ENCODE peak calls at places on chromosome 19, in five cellular contexts. One of them, this sample, is unnamed.

GRCh38 chr19:22332924-22333323 is 46.7 kb downstream of the ZNF729 start:
- DNase-seq in PC-3: peak; percentile 56
- DNase-seq in fibroblast of lung: no peak
- DNase-seq in neuronal stem cell: no peak
- DNase-seq in PC-9: no peak
- DNase-seq in this sample: no peak

GRCh38 chr19:49113762-49114629 is at the start of gene LIN7B:
- DNase-seq in neuronal stem cell: peak; percentile 71
- DNase-seq in fibroblast of lung: peak; percentile 49
- DNase-seq in PC-9: peak; percentile 85
- DNase-seq in PC-3: peak; percentile 73
- DNase-seq in this sample: peak; percentile 84

GRCh38 chr19:1383014-1383310 is 745 bp upstream of the NDUFS7 start:
- DNase-seq in fibroblast of lung: no peak
- DNase-seq in PC-9: no peak
- DNase-seq in PC-3: no peak
- DNase-seq in neuronal stem cell: no peak
- DNase-seq in this sample: no peak

GRCh38 chr19:46481187-46481586 is 9.8 kb upstream of the PNMA8A start:
- DNase-seq in PC-9: no peak
- DNase-seq in PC-3: no peak
- DNase-seq in fibroblast of lung: peak; percentile 51
- DNase-seq in neuronal stem cell: no peak
- DNase-seq in this sample: no peak

GRCh38 chr19:1102407-1103106 is 1.2 kb upstream of the GPX4 start:
- DNase-seq in neuronal stem cell: no peak
- DNase-seq in PC-9: peak; percentile 84
- DNase-seq in fibroblast of lung: peak; percentile 100
- DNase-seq in PC-3: peak; percentile 96
- DNase-seq in this sample: no peak

GRCh38 chr19:32178841-32179410 is 166.5 kb upstream of the ZNF507 start:
- DNase-seq in PC-3: no peak
- DNase-seq in fibroblast of lung: no peak
- DNase-seq in PC-9: no peak
- DNase-seq in neuronal stem cell: no peak
- DNase-seq in this sample: no peak

GRCh38 chr19:19464339-19465098 is 50.8 kb downstream of the TSSK6 start:
- DNase-seq in PC-3: no peak
- DNase-seq in PC-9: no peak
- DNase-seq in fibroblast of lung: peak; percentile 78
- DNase-seq in neuronal stem cell: peak; percentile 57
- DNase-seq in this sample: peak; percentile 86

GRCh38 chr19:10742494-10742893 is 24.6 kb downstream of the DNM2 start:
- DNase-seq in neuronal stem cell: no peak
- DNase-seq in PC-9: no peak
- DNase-seq in PC-3: no peak
- DNase-seq in fibroblast of lung: no peak
- DNase-seq in this sample: no peak

GRCh38 chr19:1067341-1068103 is 555 bp downstream of the ARHGAP45 start:
- DNase-seq in neuronal stem cell: no peak
- DNase-seq in PC-9: no peak
- DNase-seq in PC-3: no peak
- DNase-seq in fibroblast of lung: no peak
- DNase-seq in this sample: no peak

GRCh38 chr19:16369664-16370576 is 45.3 kb downstream of the KLF2 start:
- DNase-seq in PC-3: no peak
- DNase-seq in fibroblast of lung: no peak
- DNase-seq in PC-9: no peak
- DNase-seq in neuronal stem cell: no peak
- DNase-seq in this sample: no peak

GRCh38 chr19:1852729-1853128 is 4.4 kb upstream of the REXO1 start:
- DNase-seq in PC-3: no peak
- DNase-seq in PC-9: no peak
- DNase-seq in neuronal stem cell: no peak
- DNase-seq in fibroblast of lung: no peak
- DNase-seq in this sample: no peak

GRCh38 chr19:17076539-17076919 is 952 bp downstream of the MYO9B start:
- DNase-seq in PC-3: peak; percentile 31
- DNase-seq in fibroblast of lung: no peak
- DNase-seq in PC-9: no peak
- DNase-seq in neuronal stem cell: no peak
- DNase-seq in this sample: peak; percentile 17

GRCh38 chr19:32437096-32437495 is 31.5 kb downstream of the DPY19L3 start:
- DNase-seq in neuronal stem cell: no peak
- DNase-seq in fibroblast of lung: no peak
- DNase-seq in PC-9: no peak
- DNase-seq in PC-3: no peak
- DNase-seq in this sample: no peak

GRCh38 chr19:1173160-1173844 is 766 bp downstream of the SBNO2 start:
- DNase-seq in PC-3: no peak
- DNase-seq in fibroblast of lung: no peak
- DNase-seq in neuronal stem cell: no peak
- DNase-seq in PC-9: no peak
- DNase-seq in this sample: no peak

GRCh38 chr19:35618857-35619256 is 6.3 kb downstream of the HAUS5 start:
- DNase-seq in neuronal stem cell: no peak
- DNase-seq in fibroblast of lung: no peak
- DNase-seq in PC-3: no peak
- DNase-seq in PC-9: no peak
- DNase-seq in this sample: peak; percentile 50

GRCh38 chr19:15245370-15246197 is 13.3 kb upstream of the EPHX3 start:
- DNase-seq in fibroblast of lung: no peak
- DNase-seq in neuronal stem cell: no peak
- DNase-seq in PC-3: no peak
- DNase-seq in PC-9: no peak
- DNase-seq in this sample: no peak

GRCh38 chr19:4744451-4745170 is 21.0 kb upstream of the DPP9 start:
- DNase-seq in PC-9: no peak
- DNase-seq in neuronal stem cell: no peak
- DNase-seq in fibroblast of lung: peak; percentile 95
- DNase-seq in PC-3: peak; percentile 88
- DNase-seq in this sample: no peak

GRCh38 chr19:12841094-12841493 is 2.8 kb downstream of the MAST1 start:
- DNase-seq in fibroblast of lung: peak; percentile 30
- DNase-seq in PC-3: no peak
- DNase-seq in neuronal stem cell: peak; percentile 96
- DNase-seq in PC-9: peak; percentile 49
- DNase-seq in this sample: peak; percentile 100

GRCh38 chr19:40689339-40690049 is 957 bp downstream of the NUMBL start:
- DNase-seq in neuronal stem cell: no peak
- DNase-seq in fibroblast of lung: peak; percentile 21
- DNase-seq in PC-9: peak; percentile 34
- DNase-seq in PC-3: peak; percentile 7
- DNase-seq in this sample: peak; percentile 47

GRCh38 chr19:33758541-33759013 is 38.1 kb upstream of the KCTD15 start:
- DNase-seq in PC-3: no peak
- DNase-seq in fibroblast of lung: no peak
- DNase-seq in neuronal stem cell: no peak
- DNase-seq in PC-9: no peak
- DNase-seq in this sample: no peak

GRCh38 chr19:53076984-53077383 is 26.2 kb downstream of the ZNF160 start:
- DNase-seq in PC-3: peak; percentile 13
- DNase-seq in neuronal stem cell: peak; percentile 47
- DNase-seq in fibroblast of lung: peak; percentile 55
- DNase-seq in PC-9: no peak
- DNase-seq in this sample: peak; percentile 97

GRCh38 chr19:40756502-40757110 is 5.6 kb downstream of the SNRPA start:
- DNase-seq in PC-3: peak; percentile 51
- DNase-seq in neuronal stem cell: no peak
- DNase-seq in fibroblast of lung: no peak
- DNase-seq in PC-9: no peak
- DNase-seq in this sample: no peak

GRCh38 chr19:18541992-18542935 is 1.1 kb downstream of the FKBP8 start:
- DNase-seq in PC-9: no peak
- DNase-seq in PC-3: no peak
- DNase-seq in neuronal stem cell: no peak
- DNase-seq in fibroblast of lung: no peak
- DNase-seq in this sample: peak; percentile 62

GRCh38 chr19:1264801-1265610 is 4.1 kb upstream of the CIRBP start:
- DNase-seq in PC-3: peak; percentile 90
- DNase-seq in neuronal stem cell: no peak
- DNase-seq in PC-9: peak; percentile 87
- DNase-seq in fibroblast of lung: peak; percentile 89
- DNase-seq in this sample: peak; percentile 87

GRCh38 chr19:46487802-46488445 is 7.7 kb downstream of the PNMA8B start:
- DNase-seq in neuronal stem cell: peak; percentile 85
- DNase-seq in PC-9: peak; percentile 76
- DNase-seq in PC-3: peak; percentile 69
- DNase-seq in fibroblast of lung: peak; percentile 71
- DNase-seq in this sample: peak; percentile 93

GRCh38 chr19:6103217-6103644 is 7.1 kb downstream of the RFX2 start:
- DNase-seq in neuronal stem cell: no peak
- DNase-seq in fibroblast of lung: peak; percentile 84
- DNase-seq in PC-9: peak; percentile 51
- DNase-seq in PC-3: peak; percentile 85
- DNase-seq in this sample: no peak

GRCh38 chr19:33734913-33735312 is 61.8 kb upstream of the KCTD15 start:
- DNase-seq in PC-3: no peak
- DNase-seq in fibroblast of lung: no peak
- DNase-seq in neuronal stem cell: no peak
- DNase-seq in PC-9: no peak
- DNase-seq in this sample: no peak

GRCh38 chr19:18156841-18157464 is 4.0 kb downstream of the PIK3R2 start:
- DNase-seq in fibroblast of lung: peak; percentile 93
- DNase-seq in neuronal stem cell: no peak
- DNase-seq in PC-9: peak; percentile 85
- DNase-seq in PC-3: peak; percentile 40
- DNase-seq in this sample: no peak

GRCh38 chr19:10418281-10419199 is 1.8 kb upstream of the PDE4A start:
- DNase-seq in PC-9: no peak
- DNase-seq in PC-3: no peak
- DNase-seq in neuronal stem cell: peak; percentile 62
- DNase-seq in fibroblast of lung: no peak
- DNase-seq in this sample: peak; percentile 57

GRCh38 chr19:48746738-48747575 is at the start of gene IZUMO1:
- DNase-seq in PC-9: peak; percentile 70
- DNase-seq in neuronal stem cell: peak; percentile 83
- DNase-seq in fibroblast of lung: peak; percentile 90
- DNase-seq in PC-3: no peak
- DNase-seq in this sample: peak; percentile 97

GRCh38 chr19:13267131-13267530 is 116.9 kb downstream of the IER2 start:
- DNase-seq in fibroblast of lung: no peak
- DNase-seq in PC-3: no peak
- DNase-seq in PC-9: no peak
- DNase-seq in neuronal stem cell: no peak
- DNase-seq in this sample: no peak

GRCh38 chr19:46520616-46521015 is 24.9 kb upstream of the PNMA8B start:
- DNase-seq in neuronal stem cell: no peak
- DNase-seq in PC-3: no peak
- DNase-seq in PC-9: no peak
- DNase-seq in fibroblast of lung: no peak
- DNase-seq in this sample: peak; percentile 63

GRCh38 chr19:22261596-22261995 is 24.6 kb upstream of the ZNF729 start:
- DNase-seq in neuronal stem cell: no peak
- DNase-seq in PC-3: no peak
- DNase-seq in fibroblast of lung: no peak
- DNase-seq in PC-9: no peak
- DNase-seq in this sample: no peak

GRCh38 chr19:15418112-15418587 is 638 bp downstream of the AKAP8L start:
- DNase-seq in fibroblast of lung: peak; percentile 36
- DNase-seq in PC-3: peak; percentile 26
- DNase-seq in PC-9: no peak
- DNase-seq in neuronal stem cell: no peak
- DNase-seq in this sample: no peak

GRCh38 chr19:14378890-14379289 is 2.4 kb upstream of the ADGRE5 start:
- DNase-seq in PC-3: no peak
- DNase-seq in PC-9: no peak
- DNase-seq in neuronal stem cell: no peak
- DNase-seq in fibroblast of lung: no peak
- DNase-seq in this sample: no peak

GRCh38 chr19:20787766-20788165 is 11.7 kb downstream of the ZNF66 start:
- DNase-seq in PC-3: no peak
- DNase-seq in fibroblast of lung: no peak
- DNase-seq in neuronal stem cell: no peak
- DNase-seq in PC-9: no peak
- DNase-seq in this sample: no peak
- H3K4me2 ChIP-seq in PC-3: no peak overlapping the region
- H3K4me2 ChIP-seq in fibroblast of lung: no peak overlapping the region
- H3K4me2 ChIP-seq in neuronal stem cell: no peak overlapping the region
- H3K4me2 ChIP-seq in PC-9: no peak overlapping the region
- H3K4me2 ChIP-seq in this sample: no peak overlapping the region

GRCh38 chr19:44900328-44901244 is 5.0 kb upstream of the APOE start:
- DNase-seq in PC-9: no peak
- DNase-seq in PC-3: no peak
- DNase-seq in neuronal stem cell: no peak
- DNase-seq in fibroblast of lung: no peak
- DNase-seq in this sample: no peak

GRCh38 chr19:44903216-44903601 is 2.4 kb upstream of the APOE start:
- DNase-seq in PC-9: no peak
- DNase-seq in PC-3: no peak
- DNase-seq in neuronal stem cell: no peak
- DNase-seq in fibroblast of lung: no peak
- DNase-seq in this sample: no peak

GRCh38 chr19:44905437-44906160 is at the start of gene APOE:
- DNase-seq in PC-9: peak; percentile 29
- DNase-seq in PC-3: no peak
- DNase-seq in fibroblast of lung: peak; percentile 47
- DNase-seq in neuronal stem cell: peak; percentile 48
- DNase-seq in this sample: peak; percentile 91

GRCh38 chr19:44904426-44904994 is 1.1 kb upstream of the APOE start:
- DNase-seq in fibroblast of lung: no peak
- DNase-seq in neuronal stem cell: no peak
- DNase-seq in PC-9: no peak
- DNase-seq in PC-3: no peak
- DNase-seq in this sample: peak; percentile 79

GRCh38 chr19:44903602-44904425 is 1.8 kb upstream of the APOE start:
- DNase-seq in PC-3: peak; percentile 50
- DNase-seq in PC-9: peak; percentile 69
- DNase-seq in fibroblast of lung: peak; percentile 70
- DNase-seq in neuronal stem cell: peak; percentile 71
- DNase-seq in this sample: peak; percentile 80
- H3K4me2 ChIP-seq in PC-3: no peak overlapping the region
- H3K4me2 ChIP-seq in PC-9: no peak overlapping the region
- H3K4me2 ChIP-seq in fibroblast of lung: no peak overlapping the region
- H3K4me2 ChIP-seq in neuronal stem cell: no peak overlapping the region
- H3K4me2 ChIP-seq in this sample: no peak overlapping the region

DNA sequence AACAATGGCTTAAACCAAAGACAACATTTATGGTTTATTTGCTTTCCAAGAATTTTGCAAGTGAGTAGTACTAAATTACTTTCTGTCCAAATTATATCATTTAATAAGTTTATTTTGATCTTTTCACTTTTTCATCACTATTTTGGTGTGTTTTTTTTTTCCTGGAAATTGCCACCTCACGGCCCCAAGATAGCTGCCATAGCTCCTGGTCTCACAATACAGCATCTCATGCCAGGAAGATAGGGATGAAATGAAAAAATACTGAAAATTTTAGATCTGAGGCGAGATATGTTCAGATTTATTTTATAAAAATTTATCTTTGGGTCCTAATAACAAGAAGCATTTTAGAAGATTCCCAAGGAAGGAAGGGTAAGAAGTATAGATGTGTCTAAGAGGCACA is 6.9 kb upstream of the FPR3 start:
- DNase-seq in fibroblast of lung: no peak
- DNase-seq in PC-9: no peak
- DNase-seq in PC-3: no peak
- DNase-seq in neuronal stem cell: no peak
- DNase-seq in this sample: no peak
- H3K4me2 ChIP-seq in fibroblast of lung: no peak overlapping the region
- H3K4me2 ChIP-seq in PC-9: no peak overlapping the region
- H3K4me2 ChIP-seq in PC-3: no peak overlapping the region
- H3K4me2 ChIP-seq in neuronal stem cell: no peak overlapping the region
- H3K4me2 ChIP-seq in this sample: no peak overlapping the region

GRCh38 chr19:2984196-2984490 is 6.8 kb downstream of the TLE6 start:
- DNase-seq in PC-3: no peak
- DNase-seq in PC-9: no peak
- DNase-seq in fibroblast of lung: no peak
- DNase-seq in neuronal stem cell: peak; percentile 78
- DNase-seq in this sample: no peak
- H3K4me2 ChIP-seq in PC-3: peak overlapping the region; percentile 87
- H3K4me2 ChIP-seq in PC-9: peak overlapping the region; percentile 36
- H3K4me2 ChIP-seq in fibroblast of lung: peak overlapping the region; percentile 68
- H3K4me2 ChIP-seq in neuronal stem cell: no peak overlapping the region
- H3K4me2 ChIP-seq in this sample: peak overlapping the region; percentile 64